ENCODE peak calls at places on chromosomes 11 and 22, in six cellular contexts. V is PC-9; T is amniotic stem cell; A is NCI-H2107; M is HFF-Myc; K is activated CD8-positive, alpha-beta memory T cell treated with anti-CD3 and anti-CD28 coated beads for 24 hours. N is an unnamed sample.

GRCh38 chr11:12653729-12654128 is 20.5 kb upstream of the TEAD1 start:
- DNase-seq in V (no peak), T (no peak), A (no peak), M (no peak), K (no peak), N (no peak)

GRCh38 chr11:64910451-64911093 is 6.4 kb downstream of the ATG2A start:
- DNase-seq in V (no peak), T (no peak), A (no peak), M (no peak), K (no peak), N (no peak)

GRCh38 chr11:102603091-102603490 is 22.0 kb downstream of the MMP20 start:
- DNase-seq in V (no peak), T (no peak), A (no peak), M (no peak), K (no peak), N (peak; percentile 62)

GRCh38 chr11:130415719-130416536 is 12.5 kb downstream of the ADAMTS8 start:
- DNase-seq in V (no peak), T (no peak), A (no peak), M (no peak), K (no peak), N (no peak)

GRCh38 chr11:78256962-78257361 is 68.2 kb downstream of the USP35 start:
- DNase-seq in V (no peak), T (peak; percentile 55), A (no peak), M (no peak), K (no peak), N (peak; percentile 30)

GRCh38 chr11:18594999-18595749 is 4.4 kb upstream of the MISFA start:
- DNase-seq in V (no peak), T (no peak), A (no peak), M (peak; percentile 86), K (no peak), N (peak; percentile 94)

GRCh38 chr11:2306971-2307732 is 5.3 kb downstream of the TSPAN32 start:
- DNase-seq in V (no peak), T (no peak), A (no peak), M (peak; percentile 35), K (no peak), N (no peak)

GRCh38 chr11:19472679-19473078 is 231.9 kb upstream of the E2F8 start:
- DNase-seq in V (no peak), T (no peak), A (no peak), M (no peak), K (no peak), N (no peak)

GRCh38 chr11:71080239-71081097 is 171.9 kb downstream of the SHANK2 start:
- DNase-seq in V (peak; percentile 71), T (peak; percentile 37), A (peak; percentile 91), M (peak; percentile 15), K (peak; percentile 59), N (peak; percentile 77)

GRCh38 chr11:112718483-112718882 is 242.7 kb upstream of the NCAM1 start:
- DNase-seq in V (no peak), T (no peak), A (no peak), M (no peak), K (no peak), N (no peak)

GRCh38 chr22:47034905-47035419 is 272.5 kb downstream of the TBC1D22A start:
- DNase-seq in V (no peak), T (no peak), A (no peak), M (no peak), K (no peak), N (no peak)

GRCh38 chr11:61891331-61892084 is at the start of gene FADS3:
- DNase-seq in V (peak; percentile 75), T (peak; percentile 19), A (peak; percentile 80), M (no peak), K (peak; percentile 81), N (peak; percentile 74)

GRCh38 chr22:23499845-23500500 is 80.1 kb downstream of the IGLL1 start:
- DNase-seq in V (no peak), T (no peak), A (no peak), M (no peak), K (peak; percentile 15), N (no peak)

GRCh38 chr11:7638710-7639642 is 34.3 kb downstream of the CYB5R2 start:
- DNase-seq in V (no peak), T (no peak), A (no peak), M (no peak), K (no peak), N (no peak)

GRCh38 chr11:79768343-79768742 is 327.5 kb upstream of the TENM4 start:
- DNase-seq in V (no peak), T (no peak), A (no peak), M (no peak), K (no peak), N (peak; percentile 18)

GRCh38 chr11:62108017-62108750 is 15.6 kb upstream of the INCENP start:
- DNase-seq in V (peak; percentile 53), T (peak; percentile 23), A (no peak), M (peak; percentile 48), K (peak; percentile 63), N (peak; percentile 74)

GRCh38 chr22:42080287-42080686 is 787 bp downstream of the SMDT1 start:
- DNase-seq in V (no peak), T (peak; percentile 5), A (no peak), M (no peak), K (peak; percentile 60), N (peak; percentile 28)

GRCh38 chr22:45744442-45744841 is 72.8 kb downstream of the ATXN10 start:
- DNase-seq in V (no peak), T (no peak), A (no peak), M (no peak), K (no peak), N (no peak)

GRCh38 chr11:75577198-75577597 is 15.1 kb downstream of the SERPINH1 start:
- DNase-seq in V (no peak), T (no peak), A (no peak), M (no peak), K (peak; percentile 82), N (no peak)

GRCh38 chr22:20055654-20056053 is 24.4 kb upstream of the DGCR8 start:
- DNase-seq in V (no peak), T (no peak), A (no peak), M (no peak), K (no peak), N (no peak)

GRCh38 chr11:99368579-99368978 is 347.8 kb downstream of the CNTN5 start:
- DNase-seq in V (no peak), T (no peak), A (no peak), M (no peak), K (no peak), N (peak; percentile 67)

GRCh38 chr11:8034604-8035224 is 46.3 kb upstream of the TUB start:
- DNase-seq in V (no peak), T (no peak), A (no peak), M (no peak), K (no peak), N (no peak)

GRCh38 chr11:316031-316701 is 2.3 kb downstream of the IFITM1 start:
- DNase-seq in V (no peak), T (no peak), A (no peak), M (no peak), K (peak; percentile 78), N (no peak)

GRCh38 chr11:91104237-91104636 is 881.4 kb upstream of the CHORDC1 start:
- DNase-seq in V (peak; percentile 75), T (peak; percentile 39), A (no peak), M (no peak), K (no peak), N (peak; percentile 76)

GRCh38 chr11:131353761-131354160 is 16.7 kb upstream of the NTM start:
- DNase-seq in V (no peak), T (no peak), A (no peak), M (no peak), K (no peak), N (no peak)